ENCODE peak calls at places on chromosomes 16 and 17, in five cellular contexts. J is astrocyte, A is PC-3, R is H9, F is HCT116. U is an unnamed sample.

GRCh38 chr17:48326311-48326710 is 103.7 kb downstream of the SKAP1 start:
- DNase-seq in J (no peak), A (no peak), R (no peak), F (no peak), U (no peak)

GRCh38 chr16:81463296-81463890 is 18.8 kb downstream of the CMIP start:
- DNase-seq in J (no peak), A (no peak), R (no peak), F (no peak), U (no peak)

GRCh38 chr17:50919321-50920040 is 53.3 kb upstream of the TOB1 start:
- DNase-seq in J (peak; percentile 83), A (peak; percentile 95), R (peak; percentile 93), F (no peak), U (peak; percentile 89)

GRCh38 chr16:11328172-11329079 is 16.8 kb upstream of the RMI2 start:
- DNase-seq in J (peak; percentile 94), A (peak; percentile 85), R (peak; percentile 97), F (peak; percentile 62), U (peak; percentile 98)

GRCh38 chr16:89924298-89924924 is 1.3 kb downstream of the TUBB3 start:
- DNase-seq in J (peak; percentile 19), A (no peak), R (peak; percentile 85), F (no peak), U (peak; percentile 36)

GRCh38 chr17:72121164-72122001 is 563 bp downstream of the SOX9 start:
- DNase-seq in J (peak; percentile 64), A (peak; percentile 48), R (peak; percentile 73), F (no peak), U (peak; percentile 79)

GRCh38 chr16:59164461-59164860 is 430.3 kb upstream of the GOT2 start:
- DNase-seq in J (peak; percentile 1), A (no peak), R (no peak), F (no peak), U (peak; percentile 12)

GRCh38 chr17:6510321-6511023 is 45.9 kb downstream of the PITPNM3 start:
- DNase-seq in J (peak; percentile 16), A (no peak), R (peak; percentile 31), F (no peak), U (peak; percentile 29)

GRCh38 chr17:75345514-75346167 is 56.4 kb upstream of the SLC25A19 start:
- DNase-seq in J (no peak), A (no peak), R (peak; percentile 63), F (no peak), U (no peak)
- TF ChIP-seq CTCF in J (no peak), A (no peak), R (no peak), F (no peak), U (no peak)

DNA sequence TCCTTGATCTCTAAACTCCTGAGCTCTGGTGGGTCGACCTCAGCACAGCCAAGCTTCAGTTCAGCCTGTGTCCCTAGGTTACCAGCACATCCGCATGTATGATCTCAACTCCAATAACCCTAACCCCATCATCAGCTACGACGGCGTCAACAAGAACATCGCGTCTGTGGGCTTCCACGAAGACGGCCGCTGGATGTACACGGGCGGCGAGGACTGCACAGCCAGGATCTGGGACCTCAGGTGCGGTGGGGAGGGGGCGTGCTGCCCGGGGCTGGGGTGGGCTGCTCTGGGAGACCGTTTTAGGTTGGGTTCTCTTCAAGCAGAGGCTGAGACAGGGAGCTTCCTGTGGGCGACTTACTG is 1.1 kb downstream of the MLST8 start:
- DNase-seq in J (no peak), A (no peak), R (no peak), F (no peak), U (no peak)
- H2AFZ ChIP-seq in J (no peak overlapping the region), A (no peak overlapping the region), R (no peak overlapping the region), F (no peak overlapping the region), U (no peak overlapping the region)

GRCh38 chr17:44397479-44398440 is 8.3 kb upstream of the ITGA2B start:
- DNase-seq in J (no peak), A (no peak), R (peak; percentile 27), F (no peak), U (no peak)
- TF ChIP-seq CTCF in J (no peak), A (no peak), R (no peak), F (no peak), U (no peak)

GRCh38 chr17:47223007-47223406 is 13.9 kb downstream of the MYL4 start:
- DNase-seq in J (no peak), A (no peak), R (no peak), F (no peak), U (no peak)

GRCh38 chr17:47223460-47223859 is 14.3 kb downstream of the MYL4 start:
- DNase-seq in J (no peak), A (no peak), R (no peak), F (no peak), U (no peak)

GRCh38 chr17:47220531-47220999 is 11.4 kb downstream of the MYL4 start:
- DNase-seq in J (no peak), A (no peak), R (no peak), F (no peak), U (peak; percentile 32)

GRCh38 chr17:47221154-47221553 is 12.0 kb downstream of the MYL4 start:
- DNase-seq in J (no peak), A (no peak), R (no peak), F (no peak), U (no peak)

GRCh38 chr17:47222032-47222431 is 12.9 kb downstream of the MYL4 start:
- DNase-seq in J (no peak), A (no peak), R (no peak), F (no peak), U (no peak)
- H2AFZ ChIP-seq in J (no peak overlapping the region), A (no peak overlapping the region), R (no peak overlapping the region), F (no peak overlapping the region), U (no peak overlapping the region)

DNA sequence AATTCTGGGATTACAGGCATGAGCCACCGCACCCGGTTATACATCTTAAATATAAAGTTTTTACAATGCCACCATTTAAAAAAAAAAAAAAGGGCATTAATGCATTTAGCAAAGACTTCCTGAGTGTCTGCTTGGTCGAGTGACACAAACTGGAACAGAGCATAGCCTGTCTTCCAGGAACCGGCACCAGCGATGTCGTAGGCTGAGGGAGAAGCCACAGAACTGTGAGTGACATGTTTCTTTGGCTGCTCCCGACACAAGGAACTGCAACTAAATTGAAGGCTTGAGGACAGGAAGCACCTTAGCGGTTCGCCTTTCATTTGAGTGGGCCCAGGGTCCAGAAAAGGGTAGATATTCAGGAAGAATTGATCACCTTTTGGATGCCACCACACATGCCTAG is 717.8 kb downstream of the MAF start:
- DNase-seq in J (no peak), A (no peak), R (no peak), F (no peak), U (no peak)
- TF ChIP-seq CTCF in J (no peak), A (no peak), R (no peak), F (no peak), U (no peak)

GRCh38 chr17:38656959-38657823 is 17.6 kb downstream of the EPOP start:
- DNase-seq in J (no peak), A (no peak), R (peak; percentile 47), F (no peak), U (no peak)

GRCh38 chr17:38657824-38658740 is 16.7 kb downstream of the EPOP start:
- DNase-seq in J (no peak), A (no peak), R (no peak), F (no peak), U (no peak)

GRCh38 chr17:38660097-38661026 is 14.4 kb downstream of the EPOP start:
- DNase-seq in J (no peak), A (peak; percentile 6), R (no peak), F (no peak), U (no peak)

GRCh38 chr17:38659415-38659814 is 15.3 kb downstream of the EPOP start:
- DNase-seq in J (no peak), A (no peak), R (no peak), F (no peak), U (no peak)

DNA sequence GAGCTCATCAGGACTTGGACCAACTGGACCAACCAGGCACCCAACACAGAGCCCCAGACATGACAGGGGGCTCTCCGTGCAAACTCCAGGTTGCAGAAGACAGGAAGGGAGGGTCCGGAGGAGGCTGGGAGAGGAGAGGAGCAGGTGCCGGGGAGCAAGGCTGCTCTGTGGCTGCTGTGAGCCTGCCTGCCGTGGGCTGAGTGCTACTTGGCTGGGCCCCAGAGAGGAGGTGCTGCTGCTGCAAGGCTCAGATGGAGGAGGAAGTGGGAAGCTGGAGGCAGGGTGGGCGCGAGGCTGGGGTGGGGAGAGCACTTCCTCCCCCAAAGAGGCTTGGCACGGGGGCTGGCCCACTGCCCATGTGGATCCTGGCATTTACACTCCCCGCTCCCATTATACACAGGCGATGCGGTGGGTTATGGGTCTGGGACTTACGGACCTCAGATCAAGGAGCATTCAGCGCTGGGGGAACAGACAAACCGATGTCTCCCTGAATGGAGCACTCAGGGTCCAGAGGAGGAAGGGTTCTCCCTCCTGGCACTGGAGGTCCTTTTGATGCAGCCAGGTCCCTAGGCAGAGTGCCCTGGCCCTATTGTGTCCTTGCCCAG is 15.9 kb downstream of the EPOP start:
- DNase-seq in J (no peak), A (no peak), R (no peak), F (no peak), U (no peak)
- H2AFZ ChIP-seq in J (no peak overlapping the region), A (no peak overlapping the region), R (no peak overlapping the region), F (no peak overlapping the region), U (no peak overlapping the region)

DNA sequence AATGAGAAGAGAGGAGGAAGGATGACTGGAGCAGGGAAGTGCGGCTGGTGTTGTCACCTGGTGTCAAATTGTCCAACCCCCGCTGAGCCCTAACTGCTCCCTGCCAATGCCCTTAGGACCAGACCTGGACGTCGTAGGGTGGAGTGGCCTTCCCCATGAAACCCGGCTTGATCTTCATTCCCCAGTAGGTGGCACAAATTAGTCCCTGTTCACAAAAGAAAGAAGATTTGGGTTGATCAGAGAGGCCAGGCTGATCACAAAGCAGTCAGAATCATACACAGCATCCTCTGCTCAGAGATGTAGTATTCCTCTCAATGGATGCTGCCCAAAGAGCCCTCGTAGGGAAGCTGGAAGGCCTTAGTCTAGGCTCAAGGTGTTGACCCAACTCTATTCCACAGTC is 60.2 kb downstream of the ACSM1 start:
- DNase-seq in J (no peak), A (no peak), R (no peak), F (no peak), U (no peak)
- TF ChIP-seq CTCF in J (no peak), A (no peak), R (peak; percentile 20), F (no peak), U (no peak)

GRCh38 chr17:16943541-16944333 is 28.2 kb downstream of the TNFRSF13B start:
- DNase-seq in J (no peak), A (no peak), R (no peak), F (no peak), U (no peak)
- H2AFZ ChIP-seq in J (no peak overlapping the region), A (no peak overlapping the region), R (no peak overlapping the region), F (no peak overlapping the region), U (no peak overlapping the region)